ENCODE peak calls at places on chromosomes 1 and 21, in six cellular contexts. G is tibial nerve, H is breast epithelium, J is NB4, Q is brain microvascular endothelial cell, V is thoracic aorta. M is an unnamed sample.

GRCh38 chr1:113255728-113256347 is 134.5 kb upstream of the MAGI3 start:
- DNase-seq in G (no peak), J (no peak), Q (no peak), H (no peak), V (no peak), M (no peak)

GRCh38 chr1:46549697-46550681 is 1.5 kb downstream of the KNCN start:
- DNase-seq in H (no peak), V (no peak), G (no peak), Q (peak), J (peak), M (no peak)

GRCh38 chr1:189962171-189962570 is 515.5 kb downstream of the BRINP3 start:
- DNase-seq in H (no peak), Q (no peak), V (no peak), G (no peak), J (no peak), M (no peak)

GRCh38 chr1:116403506-116404136 is 30.6 kb downstream of the ATP1A1 start:
- DNase-seq in J (no peak), Q (no peak), H (no peak), G (no peak), V (no peak), M (no peak)

GRCh38 chr1:234078143-234078542 is 173.7 kb downstream of the SLC35F3 start:
- DNase-seq in G (no peak), H (no peak), J (no peak), V (no peak), Q (no peak), M (no peak)

GRCh38 chr1:13593511-13594131 is 10.0 kb downstream of the PDPN start:
- DNase-seq in Q (peak), J (no peak), G (peak), V (no peak), H (peak), M (no peak)

GRCh38 chr1:24946861-24947658 is 17.0 kb upstream of the RUNX3 start:
- DNase-seq in H (no peak), J (no peak), G (no peak), V (no peak), Q (peak), M (no peak)

GRCh38 chr1:91018006-91018405 is 3.8 kb downstream of the ZNF644 start:
- DNase-seq in J (peak), H (no peak), G (no peak), V (no peak), Q (no peak), M (no peak)

GRCh38 chr1:67018574-67018973 is 35.4 kb downstream of the SLC35D1 start:
- DNase-seq in H (no peak), J (no peak), G (no peak), V (no peak), Q (no peak), M (no peak)

GRCh38 chr1:15152318-15153183 is 996 bp upstream of the TMEM51 start:
- DNase-seq in J (peak), V (peak), H (peak), Q (peak), G (peak), M (peak)

GRCh38 chr1:244046907-244047738 is 4.0 kb upstream of the ZBTB18 start:
- DNase-seq in V (no peak), Q (peak), J (no peak), H (no peak), G (no peak), M (no peak)

GRCh38 chr1:11078631-11079030 is 18.8 kb upstream of the SRM start:
- DNase-seq in Q (no peak), V (no peak), H (no peak), G (no peak), J (no peak), M (no peak)

GRCh38 chr1:67332653-67333529 is 25.2 kb downstream of the IL12RB2 start:
- DNase-seq in G (no peak), Q (no peak), V (no peak), H (no peak), J (no peak), M (no peak)

GRCh38 chr1:21818661-21819060 is 6.6 kb downstream of the LDLRAD2 start:
- DNase-seq in V (no peak), J (peak), H (no peak), Q (no peak), G (no peak), M (no peak)

GRCh38 chr21:35829014-35829525 is 231.3 kb downstream of the SETD4 start:
- DNase-seq in G (no peak), H (no peak), V (no peak), J (no peak), Q (no peak), M (no peak)

GRCh38 chr1:160748182-160748876 is 9.3 kb downstream of the SLAMF7 start:
- DNase-seq in H (no peak), J (peak), Q (peak), G (no peak), V (no peak), M (no peak)

GRCh38 chr21:45302082-45303061 is 14.7 kb upstream of the POFUT2 start:
- DNase-seq in J (peak), G (peak), V (no peak), H (no peak), Q (peak), M (no peak)

GRCh38 chr1:211320980-211321379 is 5.7 kb upstream of the TRAF5 start:
- DNase-seq in J (peak), H (no peak), V (no peak), Q (no peak), G (no peak), M (no peak)

GRCh38 chr1:244237445-244237844 is 186.4 kb downstream of the ZBTB18 start:
- DNase-seq in H (no peak), Q (no peak), G (no peak), V (no peak), J (no peak), M (no peak)

GRCh38 chr1:238642231-238642630 is 744.1 kb upstream of the CHRM3 start:
- DNase-seq in V (no peak), G (no peak), Q (peak), J (no peak), H (no peak), M (no peak)

GRCh38 chr1:236480758-236481436 is 42.9 kb upstream of the LGALS8 start:
- DNase-seq in V (no peak), Q (no peak), H (no peak), G (no peak), J (no peak), M (no peak)

GRCh38 chr1:227449051-227449450 is 114.3 kb upstream of the ZNF678 start:
- DNase-seq in J (peak), G (no peak), V (no peak), H (no peak), Q (no peak), M (no peak)

GRCh38 chr1:48039088-48040049 is 42.2 kb upstream of the TRABD2B start:
- DNase-seq in J (no peak), V (no peak), G (no peak), H (no peak), Q (no peak), M (peak)

GRCh38 chr1:209542585-209542984 is 40.9 kb upstream of the CAMK1G start:
- DNase-seq in J (peak), G (no peak), V (no peak), H (no peak), Q (no peak), M (no peak)

GRCh38 chr1:94646786-94647555 is 105.4 kb upstream of the F3 start:
- DNase-seq in V (no peak), J (no peak), Q (no peak), H (no peak), G (no peak), M (no peak)

GRCh38 chr21:42107881-42108553 is 36.9 kb downstream of the UMODL1 start:
- DNase-seq in Q (no peak), H (peak), V (no peak), J (peak), G (no peak), M (no peak)

GRCh38 chr1:16032388-16033100 is 10.7 kb downstream of the CLCNKA start:
- DNase-seq in V (peak), G (peak), J (peak), Q (peak), H (peak), M (no peak)

GRCh38 chr1:40898434-40898900 is 36.3 kb upstream of the CITED4 start:
- DNase-seq in G (no peak), H (peak), Q (peak), V (no peak), J (peak), M (no peak)

GRCh38 chr1:3192825-3193224 is 123.8 kb downstream of the PRDM16 start:
- DNase-seq in Q (peak), G (no peak), H (no peak), J (peak), V (peak), M (no peak)

GRCh38 chr1:201631037-201631436 is 92.1 kb downstream of the NAV1 start:
- DNase-seq in H (no peak), G (no peak), V (no peak), J (no peak), Q (no peak), M (no peak)
- H3K4me3 ChIP-seq in H (no peak), G (no peak), V (no peak), J (no peak), Q (no peak), M (no peak)

GRCh38 chr1:39297534-39297933 is 93.0 kb downstream of the MACF1 start:
- DNase-seq in H (no peak), Q (no peak), V (no peak), J (no peak), G (no peak), M (no peak)
- H3K4me3 ChIP-seq in H (no peak), Q (no peak), V (no peak), J (no peak), G (no peak), M (no peak)

DNA sequence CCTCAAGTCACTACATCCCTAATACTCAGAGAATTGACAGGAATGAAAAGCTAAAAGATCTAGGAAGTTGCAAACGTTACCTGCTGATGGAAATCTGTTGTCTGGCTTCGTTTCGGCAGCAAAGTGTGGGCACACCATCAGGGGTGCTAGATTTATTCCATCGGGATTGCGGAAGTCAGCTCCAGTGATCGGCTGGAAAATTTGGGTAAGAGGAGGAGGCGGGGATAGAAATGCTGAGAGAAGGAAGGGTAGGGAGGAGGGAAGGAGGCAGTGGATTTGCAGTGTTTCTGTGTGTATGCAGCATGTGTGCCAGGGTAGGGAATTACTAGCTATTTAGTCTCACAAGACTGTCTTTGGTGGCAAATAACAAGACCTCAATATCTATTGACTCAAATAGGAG is at the start of gene CTSK:
- DNase-seq in G (no peak), Q (no peak), H (no peak), V (no peak), J (no peak), M (no peak)
- H3K4me3 ChIP-seq in G (peak), Q (peak), H (peak), V (peak), J (no peak), M (peak)

DNA sequence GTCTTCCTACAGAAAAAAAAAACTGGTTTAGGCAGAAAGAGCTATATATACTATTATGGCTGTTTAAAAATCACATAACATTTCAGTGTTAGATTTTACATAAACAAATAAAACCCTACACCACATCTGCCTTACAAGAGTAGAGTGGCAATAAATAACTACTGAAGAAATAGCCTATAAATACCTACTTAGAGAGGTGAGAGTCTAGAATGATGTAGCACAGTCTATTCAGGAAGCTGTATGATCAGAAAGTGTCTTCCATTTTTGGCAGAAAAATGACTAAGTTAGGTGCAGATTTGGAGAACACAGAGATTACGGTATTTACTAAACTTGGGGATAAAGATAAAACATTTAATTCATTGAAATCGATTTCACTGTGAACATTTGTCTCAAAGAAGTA is 75.5 kb downstream of the VAV3 start:
- DNase-seq in V (no peak), G (no peak), H (no peak), J (no peak), Q (no peak), M (no peak)
- H3K4me3 ChIP-seq in V (no peak), G (no peak), H (no peak), J (no peak), Q (no peak), M (no peak)

GRCh38 chr21:31182231-31183129 is 144.2 kb upstream of the KRTAP19-8 start:
- DNase-seq in Q (no peak), V (no peak), J (no peak), G (no peak), H (no peak), M (no peak)
- H3K4me3 ChIP-seq in Q (no peak), V (no peak), J (no peak), G (no peak), H (no peak), M (no peak)

GRCh38 chr1:23101101-23101827 is 67.4 kb downstream of the LUZP1 start:
- DNase-seq in H (no peak), G (no peak), Q (no peak), V (no peak), J (no peak), M (no peak)

GRCh38 chr1:23100074-23100748 is 68.4 kb downstream of the LUZP1 start:
- DNase-seq in J (peak), G (no peak), H (peak), Q (peak), V (no peak), M (no peak)

GRCh38 chr1:23099171-23099536 is 69.5 kb downstream of the LUZP1 start:
- DNase-seq in J (no peak), V (no peak), Q (no peak), H (no peak), G (no peak), M (no peak)

GRCh38 chr1:23103001-23103879 is 65.4 kb downstream of the LUZP1 start:
- DNase-seq in Q (peak), J (peak), H (no peak), V (no peak), G (no peak), M (no peak)

GRCh38 chr1:23101891-23102688 is 66.6 kb downstream of the LUZP1 start:
- DNase-seq in Q (no peak), H (no peak), J (no peak), V (no peak), G (no peak), M (no peak)
- H3K4me3 ChIP-seq in Q (no peak), H (no peak), J (no peak), V (no peak), G (no peak), M (no peak)

DNA sequence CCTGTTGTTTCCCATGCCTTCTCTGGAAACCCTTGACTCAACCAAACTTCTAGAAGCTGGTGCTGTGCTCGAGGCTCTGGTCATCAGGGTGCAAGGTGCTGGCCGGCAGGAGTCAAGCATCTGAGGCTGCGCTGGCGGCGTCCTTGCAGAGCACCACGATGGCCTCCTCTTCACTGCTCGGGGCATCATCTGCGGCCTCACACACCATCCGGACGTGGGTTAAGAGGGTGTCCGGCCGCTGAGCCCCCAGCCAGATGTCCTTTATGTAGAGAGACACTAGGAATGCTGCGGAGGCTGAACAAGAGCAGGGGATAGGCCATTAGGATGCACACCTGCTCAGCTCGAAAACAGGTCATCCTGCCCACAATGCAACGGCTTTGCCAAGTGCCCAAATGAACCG is 16.2 kb downstream of the MRAP start:
- DNase-seq in J (no peak), H (no peak), Q (no peak), G (no peak), V (no peak), M (no peak)
- H3K4me3 ChIP-seq in J (no peak), H (no peak), Q (no peak), G (no peak), V (no peak), M (no peak)

DNA sequence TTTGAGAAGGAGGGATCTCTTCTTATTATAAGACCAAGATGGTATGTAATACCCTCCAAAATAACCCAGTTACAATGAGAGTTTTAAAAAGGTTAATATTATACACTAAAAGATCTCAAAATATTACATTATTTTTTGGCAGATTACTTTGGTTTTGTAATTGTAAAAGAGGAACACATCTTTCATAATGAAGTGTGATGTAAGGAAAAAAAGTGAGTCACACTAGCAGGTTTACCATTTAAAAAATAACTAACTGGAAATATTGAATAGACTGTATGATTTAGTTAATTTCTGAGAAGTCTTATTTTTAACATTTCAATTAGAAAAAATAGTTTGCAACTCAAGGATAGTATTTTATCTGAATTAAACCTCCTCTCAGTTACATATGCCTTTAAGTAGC is 1.1 kb downstream of the F5 start:
- DNase-seq in G (no peak), Q (no peak), V (no peak), J (peak), H (no peak), M (no peak)
- H3K4me3 ChIP-seq in G (no peak), Q (no peak), V (no peak), J (peak), H (no peak), M (no peak)